ENCODE peak calls at places on chromosomes 2 and 18, in six cellular contexts. H is K562, A is suprapubic skin, U is stomach, B is esophagus muscularis mucosa, K is transverse colon. G is an unnamed sample.

GRCh38 chr18:23337599-23338444 is 115.3 kb upstream of the RIOK3 start:
- DNase-seq in H (no peak), A (no peak), U (no peak), B (no peak), K (no peak), G (no peak)

GRCh38 chr2:127950264-127950663 is 64.5 kb upstream of the AMMECR1L start:
- DNase-seq in H (no peak), A (no peak), U (no peak), B (no peak), K (no peak), G (no peak)

GRCh38 chr18:52288403-52289004 is 51.5 kb upstream of the DCC start:
- DNase-seq in H (peak; percentile 6), A (no peak), U (peak; percentile 32), B (no peak), K (peak; percentile 13), G (no peak)

GRCh38 chr2:62774555-62775366 is 69.2 kb downstream of the EHBP1 start:
- DNase-seq in H (peak; percentile 25), A (no peak), U (no peak), B (no peak), K (no peak), G (peak; percentile 63)

GRCh38 chr2:231467016-231467545 is 2.8 kb upstream of the NCL start:
- DNase-seq in H (no peak), A (peak; percentile 45), U (no peak), B (no peak), K (no peak), G (no peak)

GRCh38 chr2:43106767-43107527 is 119.5 kb downstream of the ZFP36L2 start:
- DNase-seq in H (no peak), A (peak; percentile 56), U (no peak), B (no peak), K (no peak), G (peak; percentile 65)

GRCh38 chr2:184685999-184686841 is 87.9 kb downstream of the ZNF804A start:
- DNase-seq in H (no peak), A (no peak), U (no peak), B (no peak), K (no peak), G (no peak)

GRCh38 chr2:152243723-152244122 is 68.2 kb upstream of the STAM2 start:
- DNase-seq in H (no peak), A (no peak), U (no peak), B (no peak), K (no peak), G (no peak)

GRCh38 chr18:62331581-62332436 is 6.7 kb downstream of the TNFRSF11A start:
- DNase-seq in H (no peak), A (peak; percentile 68), U (peak; percentile 33), B (no peak), K (no peak), G (peak; percentile 78)

GRCh38 chr2:109126501-109126860 is 2.5 kb upstream of the SH3RF3 start:
- DNase-seq in H (no peak), A (no peak), U (no peak), B (no peak), K (no peak), G (no peak)

GRCh38 chr2:96859338-96859649 is 1.5 kb upstream of the ANKRD39 start:
- DNase-seq in H (no peak), A (peak; percentile 84), U (no peak), B (no peak), K (no peak), G (peak; percentile 85)

GRCh38 chr2:161101406-161101805 is 58.8 kb upstream of the TANK start:
- DNase-seq in H (no peak), A (no peak), U (no peak), B (no peak), K (no peak), G (no peak)

GRCh38 chr2:120878970-120879369 is 143.3 kb downstream of the GLI2 start:
- DNase-seq in H (no peak), A (no peak), U (no peak), B (no peak), K (no peak), G (no peak)

GRCh38 chr2:164721425-164721824 is 100.1 kb upstream of the GRB14 start:
- DNase-seq in H (no peak), A (no peak), U (no peak), B (no peak), K (no peak), G (no peak)

GRCh38 chr18:78496095-78496494 is 483.5 kb upstream of the SALL3 start:
- DNase-seq in H (no peak), A (no peak), U (no peak), B (no peak), K (no peak), G (peak; percentile 66)

GRCh38 chr18:45014047-45014501 is 333.4 kb downstream of the SETBP1 start:
- DNase-seq in H (no peak), A (no peak), U (no peak), B (no peak), K (no peak), G (no peak)

GRCh38 chr2:172677363-172677762 is 58.3 kb upstream of the RAPGEF4 start:
- DNase-seq in H (no peak), A (no peak), U (no peak), B (no peak), K (no peak), G (no peak)

GRCh38 chr2:183070942-183071844 is 7.4 kb upstream of the DUSP19 start:
- DNase-seq in H (no peak), A (no peak), U (peak; percentile 57), B (no peak), K (peak; percentile 36), G (no peak)

GRCh38 chr2:3785220-3785889 is 82.0 kb downstream of the DCDC2C start:
- DNase-seq in H (no peak), A (no peak), U (no peak), B (peak; percentile 70), K (no peak), G (no peak)

GRCh38 chr2:239302808-239303557 is 97.8 kb downstream of the HDAC4 start:
- DNase-seq in H (no peak), A (peak; percentile 62), U (peak; percentile 22), B (no peak), K (peak; percentile 25), G (peak; percentile 72)

GRCh38 chr2:165357758-165358157 is 111.7 kb upstream of the CSRNP3 start:
- DNase-seq in H (no peak), A (no peak), U (no peak), B (no peak), K (no peak), G (no peak)

GRCh38 chr2:169827272-169828140 is at the start of gene UBR3:
- DNase-seq in H (peak; percentile 98), A (peak; percentile 94), U (peak; percentile 93), B (peak; percentile 96), K (peak; percentile 95), G (peak; percentile 97)

GRCh38 chr18:35215026-35215425 is 25.8 kb upstream of the ZNF397 start:
- DNase-seq in H (no peak), A (no peak), U (no peak), B (no peak), K (no peak), G (no peak)

GRCh38 chr18:78618726-78619125 is 360.9 kb upstream of the SALL3 start:
- DNase-seq in H (no peak), A (no peak), U (no peak), B (no peak), K (no peak), G (no peak)

GRCh38 chr2:19336781-19337180 is 21.6 kb downstream of the OSR1 start:
- DNase-seq in H (no peak), A (no peak), U (no peak), B (no peak), K (no peak), G (no peak)
- TF ChIP-seq POLR2AphosphoS5 in H (no peak), A (no peak), U (no peak), B (no peak), K (no peak), G (no peak)

GRCh38 chr2:30679416-30680088 is 127.7 kb downstream of the CAPN13 start:
- DNase-seq in H (no peak), A (no peak), U (no peak), B (peak; percentile 89), K (no peak), G (peak; percentile 42)
- TF ChIP-seq EP300 in H (no peak), A (no peak), U (no peak), B (no peak), K (no peak), G (no peak)

DNA sequence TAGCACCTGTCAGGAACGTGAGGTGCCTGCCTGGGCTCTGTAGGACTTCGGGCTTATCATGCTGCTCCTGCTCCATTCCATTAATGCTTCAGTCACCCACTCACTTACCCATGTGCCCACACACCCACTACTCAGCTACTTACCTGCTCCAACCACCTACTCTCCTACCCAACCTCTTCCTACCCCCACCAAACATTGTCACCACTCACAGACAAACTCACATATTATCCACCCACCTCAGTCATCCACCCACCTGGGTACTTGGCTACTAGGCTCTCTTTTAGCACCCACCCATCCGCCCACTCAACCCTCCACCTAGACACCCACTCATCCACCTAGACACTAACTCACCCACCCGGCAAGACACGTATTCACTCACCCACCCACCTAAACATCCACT is 724.7 kb upstream of the RAB6C start:
- DNase-seq in H (no peak), A (no peak), U (no peak), B (no peak), K (no peak), G (no peak)
- H3K4me3 ChIP-seq in H (no peak overlapping the region), A (no peak overlapping the region), U (no peak overlapping the region), B (no peak overlapping the region), K (no peak overlapping the region), G (no peak overlapping the region)

GRCh38 chr2:9407363-9407811 is 15.9 kb downstream of the ITGB1BP1 start:
- DNase-seq in H (no peak), A (no peak), U (no peak), B (no peak), K (no peak), G (no peak)
- TF ChIP-seq POLR2AphosphoS5 in H (no peak), A (no peak), U (no peak), B (no peak), K (no peak), G (no peak)

GRCh38 chr2:236763821-236764220 is 194.2 kb downstream of the ACKR3 start:
- DNase-seq in H (no peak), A (peak; percentile 28), U (no peak), B (no peak), K (no peak), G (no peak)
- TF ChIP-seq EP300 in H (no peak), A (no peak), U (no peak), B (no peak), K (no peak), G (no peak)